ENCODE peak calls at places on chromosomes 11 and 22, in eight cellular contexts. One of them, this sample, is unnamed.

GRCh38 chr11:93773045-93773477 is 11.0 kb upstream of the MED17 start:
- DNase-seq in EL: no peak
- DNase-seq in CD4-positive, alpha-beta memory T cell: no peak
- DNase-seq in stimulated activated CD8-positive, alpha-beta memory T cell treated with anti-CD3 and anti-CD28 coated beads, Interleukin-4, amount 100 ng/mL, for 4 hours: no peak
- DNase-seq in NCI-H2029 treated with DMSO at 0.1 percent for 48 hours: no peak
- DNase-seq in amniotic epithelial cell: no peak
- DNase-seq in GM12878: no peak
- DNase-seq in SHP77: no peak
- DNase-seq in this sample: no peak

GRCh38 chr22:42743501-42743991 is 22.9 kb upstream of the A4GALT start:
- DNase-seq in SHP77: no peak
- DNase-seq in EL: peak
- DNase-seq in GM12878: no peak
- DNase-seq in amniotic epithelial cell: peak
- DNase-seq in NCI-H2029 treated with DMSO at 0.1 percent for 48 hours: no peak
- DNase-seq in stimulated activated CD8-positive, alpha-beta memory T cell treated with anti-CD3 and anti-CD28 coated beads, Interleukin-4, amount 100 ng/mL, for 4 hours: no peak
- DNase-seq in CD4-positive, alpha-beta memory T cell: no peak
- DNase-seq in this sample: no peak

GRCh38 chr11:85930879-85931366 is 75.7 kb downstream of the CCDC83 start:
- DNase-seq in CD4-positive, alpha-beta memory T cell: no peak
- DNase-seq in NCI-H2029 treated with DMSO at 0.1 percent for 48 hours: peak
- DNase-seq in amniotic epithelial cell: no peak
- DNase-seq in SHP77: peak
- DNase-seq in stimulated activated CD8-positive, alpha-beta memory T cell treated with anti-CD3 and anti-CD28 coated beads, Interleukin-4, amount 100 ng/mL, for 4 hours: no peak
- DNase-seq in EL: no peak
- DNase-seq in GM12878: no peak
- DNase-seq in this sample: no peak

GRCh38 chr22:45503816-45504702 is 1.4 kb downstream of the FBLN1 start:
- DNase-seq in GM12878: no peak
- DNase-seq in EL: peak
- DNase-seq in NCI-H2029 treated with DMSO at 0.1 percent for 48 hours: no peak
- DNase-seq in CD4-positive, alpha-beta memory T cell: no peak
- DNase-seq in SHP77: no peak
- DNase-seq in stimulated activated CD8-positive, alpha-beta memory T cell treated with anti-CD3 and anti-CD28 coated beads, Interleukin-4, amount 100 ng/mL, for 4 hours: no peak
- DNase-seq in amniotic epithelial cell: peak
- DNase-seq in this sample: no peak

GRCh38 chr22:44407404-44408226 is 90.4 kb downstream of the RTL6 start:
- DNase-seq in stimulated activated CD8-positive, alpha-beta memory T cell treated with anti-CD3 and anti-CD28 coated beads, Interleukin-4, amount 100 ng/mL, for 4 hours: no peak
- DNase-seq in amniotic epithelial cell: no peak
- DNase-seq in EL: no peak
- DNase-seq in NCI-H2029 treated with DMSO at 0.1 percent for 48 hours: no peak
- DNase-seq in SHP77: no peak
- DNase-seq in GM12878: no peak
- DNase-seq in CD4-positive, alpha-beta memory T cell: no peak
- DNase-seq in this sample: no peak

GRCh38 chr11:119721129-119722120 is 7.6 kb downstream of the NECTIN1 start:
- DNase-seq in amniotic epithelial cell: no peak
- DNase-seq in NCI-H2029 treated with DMSO at 0.1 percent for 48 hours: no peak
- DNase-seq in GM12878: no peak
- DNase-seq in SHP77: no peak
- DNase-seq in stimulated activated CD8-positive, alpha-beta memory T cell treated with anti-CD3 and anti-CD28 coated beads, Interleukin-4, amount 100 ng/mL, for 4 hours: no peak
- DNase-seq in CD4-positive, alpha-beta memory T cell: no peak
- DNase-seq in EL: peak
- DNase-seq in this sample: no peak

GRCh38 chr11:86918943-86919342 is 36.3 kb downstream of the FZD4 start:
- DNase-seq in stimulated activated CD8-positive, alpha-beta memory T cell treated with anti-CD3 and anti-CD28 coated beads, Interleukin-4, amount 100 ng/mL, for 4 hours: no peak
- DNase-seq in amniotic epithelial cell: no peak
- DNase-seq in NCI-H2029 treated with DMSO at 0.1 percent for 48 hours: no peak
- DNase-seq in GM12878: no peak
- DNase-seq in CD4-positive, alpha-beta memory T cell: no peak
- DNase-seq in SHP77: no peak
- DNase-seq in EL: no peak
- DNase-seq in this sample: no peak

GRCh38 chr11:70020336-70021214 is 57.5 kb upstream of the ANO1 start:
- DNase-seq in amniotic epithelial cell: no peak
- DNase-seq in CD4-positive, alpha-beta memory T cell: no peak
- DNase-seq in NCI-H2029 treated with DMSO at 0.1 percent for 48 hours: no peak
- DNase-seq in EL: no peak
- DNase-seq in SHP77: no peak
- DNase-seq in stimulated activated CD8-positive, alpha-beta memory T cell treated with anti-CD3 and anti-CD28 coated beads, Interleukin-4, amount 100 ng/mL, for 4 hours: no peak
- DNase-seq in GM12878: no peak
- DNase-seq in this sample: no peak

GRCh38 chr11:122709042-122709760 is 53.7 kb downstream of the UBASH3B start:
- DNase-seq in stimulated activated CD8-positive, alpha-beta memory T cell treated with anti-CD3 and anti-CD28 coated beads, Interleukin-4, amount 100 ng/mL, for 4 hours: no peak
- DNase-seq in CD4-positive, alpha-beta memory T cell: no peak
- DNase-seq in amniotic epithelial cell: peak
- DNase-seq in SHP77: no peak
- DNase-seq in EL: peak
- DNase-seq in NCI-H2029 treated with DMSO at 0.1 percent for 48 hours: no peak
- DNase-seq in GM12878: no peak
- DNase-seq in this sample: no peak

GRCh38 chr22:19358195-19358594 is 66.7 kb upstream of the CLTCL1 start:
- DNase-seq in NCI-H2029 treated with DMSO at 0.1 percent for 48 hours: no peak
- DNase-seq in GM12878: no peak
- DNase-seq in amniotic epithelial cell: no peak
- DNase-seq in EL: no peak
- DNase-seq in CD4-positive, alpha-beta memory T cell: no peak
- DNase-seq in stimulated activated CD8-positive, alpha-beta memory T cell treated with anti-CD3 and anti-CD28 coated beads, Interleukin-4, amount 100 ng/mL, for 4 hours: no peak
- DNase-seq in SHP77: no peak
- DNase-seq in this sample: no peak

GRCh38 chr11:131696584-131697120 is 326.2 kb downstream of the NTM start:
- DNase-seq in CD4-positive, alpha-beta memory T cell: no peak
- DNase-seq in GM12878: no peak
- DNase-seq in EL: no peak
- DNase-seq in SHP77: no peak
- DNase-seq in amniotic epithelial cell: no peak
- DNase-seq in stimulated activated CD8-positive, alpha-beta memory T cell treated with anti-CD3 and anti-CD28 coated beads, Interleukin-4, amount 100 ng/mL, for 4 hours: no peak
- DNase-seq in NCI-H2029 treated with DMSO at 0.1 percent for 48 hours: no peak
- DNase-seq in this sample: no peak

GRCh38 chr11:87926250-87926970 is 248.8 kb downstream of the RAB38 start:
- DNase-seq in EL: peak
- DNase-seq in NCI-H2029 treated with DMSO at 0.1 percent for 48 hours: no peak
- DNase-seq in SHP77: no peak
- DNase-seq in CD4-positive, alpha-beta memory T cell: no peak
- DNase-seq in amniotic epithelial cell: peak
- DNase-seq in GM12878: no peak
- DNase-seq in stimulated activated CD8-positive, alpha-beta memory T cell treated with anti-CD3 and anti-CD28 coated beads, Interleukin-4, amount 100 ng/mL, for 4 hours: no peak
- DNase-seq in this sample: no peak

GRCh38 chr11:70885721-70886305 is 366.6 kb downstream of the SHANK2 start:
- DNase-seq in NCI-H2029 treated with DMSO at 0.1 percent for 48 hours: peak
- DNase-seq in stimulated activated CD8-positive, alpha-beta memory T cell treated with anti-CD3 and anti-CD28 coated beads, Interleukin-4, amount 100 ng/mL, for 4 hours: no peak
- DNase-seq in amniotic epithelial cell: no peak
- DNase-seq in GM12878: no peak
- DNase-seq in EL: no peak
- DNase-seq in CD4-positive, alpha-beta memory T cell: no peak
- DNase-seq in SHP77: no peak
- DNase-seq in this sample: no peak

GRCh38 chr11:13861411-13861810 is 101.1 kb upstream of the SPON1 start:
- DNase-seq in amniotic epithelial cell: no peak
- DNase-seq in EL: no peak
- DNase-seq in CD4-positive, alpha-beta memory T cell: peak
- DNase-seq in SHP77: no peak
- DNase-seq in GM12878: no peak
- DNase-seq in NCI-H2029 treated with DMSO at 0.1 percent for 48 hours: peak
- DNase-seq in stimulated activated CD8-positive, alpha-beta memory T cell treated with anti-CD3 and anti-CD28 coated beads, Interleukin-4, amount 100 ng/mL, for 4 hours: no peak
- DNase-seq in this sample: no peak

GRCh38 chr11:64869571-64870175 is 8.7 kb downstream of the EHD1 start:
- DNase-seq in amniotic epithelial cell: no peak
- DNase-seq in NCI-H2029 treated with DMSO at 0.1 percent for 48 hours: no peak
- DNase-seq in EL: no peak
- DNase-seq in CD4-positive, alpha-beta memory T cell: no peak
- DNase-seq in stimulated activated CD8-positive, alpha-beta memory T cell treated with anti-CD3 and anti-CD28 coated beads, Interleukin-4, amount 100 ng/mL, for 4 hours: no peak
- DNase-seq in SHP77: no peak
- DNase-seq in GM12878: no peak
- DNase-seq in this sample: no peak

GRCh38 chr11:22797081-22797480 is 32.5 kb downstream of the SVIP start:
- DNase-seq in stimulated activated CD8-positive, alpha-beta memory T cell treated with anti-CD3 and anti-CD28 coated beads, Interleukin-4, amount 100 ng/mL, for 4 hours: no peak
- DNase-seq in EL: no peak
- DNase-seq in NCI-H2029 treated with DMSO at 0.1 percent for 48 hours: no peak
- DNase-seq in CD4-positive, alpha-beta memory T cell: no peak
- DNase-seq in GM12878: no peak
- DNase-seq in SHP77: no peak
- DNase-seq in amniotic epithelial cell: no peak
- DNase-seq in this sample: no peak

GRCh38 chr11:455566-456147 is 5.6 kb downstream of the PTDSS2 start:
- DNase-seq in amniotic epithelial cell: no peak
- DNase-seq in stimulated activated CD8-positive, alpha-beta memory T cell treated with anti-CD3 and anti-CD28 coated beads, Interleukin-4, amount 100 ng/mL, for 4 hours: no peak
- DNase-seq in EL: no peak
- DNase-seq in GM12878: no peak
- DNase-seq in SHP77: no peak
- DNase-seq in NCI-H2029 treated with DMSO at 0.1 percent for 48 hours: no peak
- DNase-seq in CD4-positive, alpha-beta memory T cell: no peak
- DNase-seq in this sample: no peak

GRCh38 chr22:37174964-37175363 is 13.1 kb downstream of the C1QTNF6 start:
- DNase-seq in NCI-H2029 treated with DMSO at 0.1 percent for 48 hours: no peak
- DNase-seq in amniotic epithelial cell: no peak
- DNase-seq in GM12878: no peak
- DNase-seq in EL: no peak
- DNase-seq in CD4-positive, alpha-beta memory T cell: no peak
- DNase-seq in stimulated activated CD8-positive, alpha-beta memory T cell treated with anti-CD3 and anti-CD28 coated beads, Interleukin-4, amount 100 ng/mL, for 4 hours: no peak
- DNase-seq in SHP77: no peak
- DNase-seq in this sample: no peak

GRCh38 chr11:46743043-46743442 is 24.0 kb downstream of the F2 start:
- DNase-seq in EL: no peak
- DNase-seq in stimulated activated CD8-positive, alpha-beta memory T cell treated with anti-CD3 and anti-CD28 coated beads, Interleukin-4, amount 100 ng/mL, for 4 hours: no peak
- DNase-seq in NCI-H2029 treated with DMSO at 0.1 percent for 48 hours: no peak
- DNase-seq in GM12878: no peak
- DNase-seq in CD4-positive, alpha-beta memory T cell: no peak
- DNase-seq in SHP77: no peak
- DNase-seq in amniotic epithelial cell: no peak
- DNase-seq in this sample: no peak

GRCh38 chr11:87176044-87176443 is 138.3 kb downstream of the TMEM135 start:
- DNase-seq in CD4-positive, alpha-beta memory T cell: no peak
- DNase-seq in stimulated activated CD8-positive, alpha-beta memory T cell treated with anti-CD3 and anti-CD28 coated beads, Interleukin-4, amount 100 ng/mL, for 4 hours: no peak
- DNase-seq in amniotic epithelial cell: peak
- DNase-seq in SHP77: no peak
- DNase-seq in EL: peak
- DNase-seq in GM12878: no peak
- DNase-seq in NCI-H2029 treated with DMSO at 0.1 percent for 48 hours: no peak
- DNase-seq in this sample: no peak

GRCh38 chr11:11409916-11410315 is 56.9 kb upstream of the CSNK2A3 start:
- DNase-seq in GM12878: no peak
- DNase-seq in amniotic epithelial cell: no peak
- DNase-seq in CD4-positive, alpha-beta memory T cell: no peak
- DNase-seq in EL: no peak
- DNase-seq in SHP77: no peak
- DNase-seq in NCI-H2029 treated with DMSO at 0.1 percent for 48 hours: peak
- DNase-seq in stimulated activated CD8-positive, alpha-beta memory T cell treated with anti-CD3 and anti-CD28 coated beads, Interleukin-4, amount 100 ng/mL, for 4 hours: no peak
- DNase-seq in this sample: no peak

GRCh38 chr22:37639771-37640590 is 512 bp downstream of the SH3BP1 start:
- DNase-seq in stimulated activated CD8-positive, alpha-beta memory T cell treated with anti-CD3 and anti-CD28 coated beads, Interleukin-4, amount 100 ng/mL, for 4 hours: no peak
- DNase-seq in amniotic epithelial cell: no peak
- DNase-seq in CD4-positive, alpha-beta memory T cell: peak
- DNase-seq in SHP77: no peak
- DNase-seq in NCI-H2029 treated with DMSO at 0.1 percent for 48 hours: no peak
- DNase-seq in EL: no peak
- DNase-seq in GM12878: no peak
- DNase-seq in this sample: no peak

GRCh38 chr11:87878373-87878779 is 296.9 kb downstream of the RAB38 start:
- DNase-seq in amniotic epithelial cell: peak
- DNase-seq in stimulated activated CD8-positive, alpha-beta memory T cell treated with anti-CD3 and anti-CD28 coated beads, Interleukin-4, amount 100 ng/mL, for 4 hours: no peak
- DNase-seq in NCI-H2029 treated with DMSO at 0.1 percent for 48 hours: peak
- DNase-seq in CD4-positive, alpha-beta memory T cell: no peak
- DNase-seq in SHP77: no peak
- DNase-seq in EL: peak
- DNase-seq in GM12878: no peak
- DNase-seq in this sample: no peak

GRCh38 chr22:26545385-26545784 is 33.1 kb upstream of the TFIP11 start:
- DNase-seq in GM12878: no peak
- DNase-seq in NCI-H2029 treated with DMSO at 0.1 percent for 48 hours: no peak
- DNase-seq in SHP77: no peak
- DNase-seq in stimulated activated CD8-positive, alpha-beta memory T cell treated with anti-CD3 and anti-CD28 coated beads, Interleukin-4, amount 100 ng/mL, for 4 hours: no peak
- DNase-seq in CD4-positive, alpha-beta memory T cell: no peak
- DNase-seq in EL: no peak
- DNase-seq in amniotic epithelial cell: no peak
- DNase-seq in this sample: no peak

GRCh38 chr11:44316388-44317240 is 6.7 kb upstream of the ALX4 start:
- DNase-seq in GM12878: no peak
- DNase-seq in NCI-H2029 treated with DMSO at 0.1 percent for 48 hours: peak
- DNase-seq in CD4-positive, alpha-beta memory T cell: no peak
- DNase-seq in stimulated activated CD8-positive, alpha-beta memory T cell treated with anti-CD3 and anti-CD28 coated beads, Interleukin-4, amount 100 ng/mL, for 4 hours: no peak
- DNase-seq in EL: no peak
- DNase-seq in SHP77: no peak
- DNase-seq in amniotic epithelial cell: no peak
- DNase-seq in this sample: no peak

GRCh38 chr22:50304528-50305392 is 2.7 kb downstream of the PLXNB2 start:
- DNase-seq in stimulated activated CD8-positive, alpha-beta memory T cell treated with anti-CD3 and anti-CD28 coated beads, Interleukin-4, amount 100 ng/mL, for 4 hours: no peak
- DNase-seq in EL: peak
- DNase-seq in amniotic epithelial cell: no peak
- DNase-seq in CD4-positive, alpha-beta memory T cell: no peak
- DNase-seq in GM12878: no peak
- DNase-seq in SHP77: no peak
- DNase-seq in NCI-H2029 treated with DMSO at 0.1 percent for 48 hours: no peak
- DNase-seq in this sample: no peak

GRCh38 chr11:102940714-102941588 is 14.6 kb downstream of the MMP13 start:
- DNase-seq in EL: peak
- DNase-seq in GM12878: peak
- DNase-seq in CD4-positive, alpha-beta memory T cell: peak
- DNase-seq in amniotic epithelial cell: peak
- DNase-seq in SHP77: peak
- DNase-seq in stimulated activated CD8-positive, alpha-beta memory T cell treated with anti-CD3 and anti-CD28 coated beads, Interleukin-4, amount 100 ng/mL, for 4 hours: no peak
- DNase-seq in NCI-H2029 treated with DMSO at 0.1 percent for 48 hours: peak
- DNase-seq in this sample: no peak

GRCh38 chr22:17847360-17848078 is 73.2 kb upstream of the BID start:
- DNase-seq in amniotic epithelial cell: no peak
- DNase-seq in stimulated activated CD8-positive, alpha-beta memory T cell treated with anti-CD3 and anti-CD28 coated beads, Interleukin-4, amount 100 ng/mL, for 4 hours: no peak
- DNase-seq in EL: peak
- DNase-seq in SHP77: no peak
- DNase-seq in CD4-positive, alpha-beta memory T cell: no peak
- DNase-seq in NCI-H2029 treated with DMSO at 0.1 percent for 48 hours: no peak
- DNase-seq in GM12878: no peak
- DNase-seq in this sample: no peak

GRCh38 chr11:69360606-69361005 is 66.7 kb downstream of the MYEOV start:
- DNase-seq in stimulated activated CD8-positive, alpha-beta memory T cell treated with anti-CD3 and anti-CD28 coated beads, Interleukin-4, amount 100 ng/mL, for 4 hours: no peak
- DNase-seq in SHP77: no peak
- DNase-seq in CD4-positive, alpha-beta memory T cell: no peak
- DNase-seq in GM12878: no peak
- DNase-seq in NCI-H2029 treated with DMSO at 0.1 percent for 48 hours: no peak
- DNase-seq in amniotic epithelial cell: no peak
- DNase-seq in EL: no peak
- DNase-seq in this sample: no peak

GRCh38 chr11:117918366-117919255 is 10.6 kb downstream of the TMPRSS13 start:
- DNase-seq in CD4-positive, alpha-beta memory T cell: no peak
- DNase-seq in SHP77: no peak
- DNase-seq in EL: no peak
- DNase-seq in amniotic epithelial cell: no peak
- DNase-seq in NCI-H2029 treated with DMSO at 0.1 percent for 48 hours: no peak
- DNase-seq in stimulated activated CD8-positive, alpha-beta memory T cell treated with anti-CD3 and anti-CD28 coated beads, Interleukin-4, amount 100 ng/mL, for 4 hours: no peak
- DNase-seq in GM12878: no peak
- DNase-seq in this sample: no peak

This sample was measured in effector memory CD4-positive, alpha-beta T cell.